ENCODE peak calls at places on chromosomes 5 and 9, in nine cellular contexts. One of them, this sample, is unnamed.

GRCh38 chr5:133232011-133232410 is 180.2 kb downstream of the HSPA4 start:
- DNase-seq in GM23338: no peak
- DNase-seq in activated CD8-positive, alpha-beta memory T cell treated with anti-CD3 and anti-CD28 coated beads, Interleukin-2, amount 50 U/mL, for 48 hours: no peak
- DNase-seq in chondrocyte: no peak
- DNase-seq in activated T-cell treated with anti-CD3 and anti-CD28 coated beads for 1 hour: no peak
- DNase-seq in HCT116: no peak
- DNase-seq in activated B cell treated with CpG ODN at 0.5 μM for 24 hours: no peak
- DNase-seq in B cell: no peak
- DNase-seq in Caco-2: no peak
- DNase-seq in this sample: no peak

GRCh38 chr9:137454145-137454505 is 5.0 kb downstream of the NSMF start:
- DNase-seq in GM23338: peak; percentile 79
- DNase-seq in HCT116: no peak
- DNase-seq in chondrocyte: no peak
- DNase-seq in activated CD8-positive, alpha-beta memory T cell treated with anti-CD3 and anti-CD28 coated beads, Interleukin-2, amount 50 U/mL, for 48 hours: peak; percentile 74
- DNase-seq in Caco-2: no peak
- DNase-seq in activated B cell treated with CpG ODN at 0.5 μM for 24 hours: peak; percentile 57
- DNase-seq in B cell: peak; percentile 81
- DNase-seq in activated T-cell treated with anti-CD3 and anti-CD28 coated beads for 1 hour: no peak
- DNase-seq in this sample: no peak

GRCh38 chr9:105073147-105073546 is 145.2 kb upstream of the ABCA1 start:
- DNase-seq in Caco-2: no peak
- DNase-seq in B cell: no peak
- DNase-seq in HCT116: no peak
- DNase-seq in activated CD8-positive, alpha-beta memory T cell treated with anti-CD3 and anti-CD28 coated beads, Interleukin-2, amount 50 U/mL, for 48 hours: no peak
- DNase-seq in GM23338: no peak
- DNase-seq in activated B cell treated with CpG ODN at 0.5 μM for 24 hours: no peak
- DNase-seq in chondrocyte: no peak
- DNase-seq in activated T-cell treated with anti-CD3 and anti-CD28 coated beads for 1 hour: no peak
- DNase-seq in this sample: no peak

GRCh38 chr9:98530275-98530674 is 178.5 kb downstream of the GABBR2 start:
- DNase-seq in activated B cell treated with CpG ODN at 0.5 μM for 24 hours: no peak
- DNase-seq in HCT116: no peak
- DNase-seq in B cell: no peak
- DNase-seq in chondrocyte: no peak
- DNase-seq in GM23338: no peak
- DNase-seq in activated CD8-positive, alpha-beta memory T cell treated with anti-CD3 and anti-CD28 coated beads, Interleukin-2, amount 50 U/mL, for 48 hours: no peak
- DNase-seq in activated T-cell treated with anti-CD3 and anti-CD28 coated beads for 1 hour: no peak
- DNase-seq in Caco-2: no peak
- DNase-seq in this sample: no peak

GRCh38 chr5:31197183-31197582 is 3.7 kb downstream of the CDH6 start:
- DNase-seq in activated B cell treated with CpG ODN at 0.5 μM for 24 hours: no peak
- DNase-seq in Caco-2: no peak
- DNase-seq in GM23338: no peak
- DNase-seq in HCT116: no peak
- DNase-seq in activated T-cell treated with anti-CD3 and anti-CD28 coated beads for 1 hour: no peak
- DNase-seq in chondrocyte: no peak
- DNase-seq in activated CD8-positive, alpha-beta memory T cell treated with anti-CD3 and anti-CD28 coated beads, Interleukin-2, amount 50 U/mL, for 48 hours: no peak
- DNase-seq in B cell: no peak
- DNase-seq in this sample: no peak

GRCh38 chr9:69463497-69464068 is 138.6 kb downstream of the ENTREP1 start:
- DNase-seq in activated B cell treated with CpG ODN at 0.5 μM for 24 hours: no peak
- DNase-seq in B cell: no peak
- DNase-seq in Caco-2: no peak
- DNase-seq in HCT116: no peak
- DNase-seq in GM23338: peak; percentile 17
- DNase-seq in activated CD8-positive, alpha-beta memory T cell treated with anti-CD3 and anti-CD28 coated beads, Interleukin-2, amount 50 U/mL, for 48 hours: no peak
- DNase-seq in chondrocyte: no peak
- DNase-seq in activated T-cell treated with anti-CD3 and anti-CD28 coated beads for 1 hour: no peak
- DNase-seq in this sample: no peak

GRCh38 chr9:24041294-24041693 is 215.3 kb upstream of the ELAVL2 start:
- DNase-seq in HCT116: no peak
- DNase-seq in activated CD8-positive, alpha-beta memory T cell treated with anti-CD3 and anti-CD28 coated beads, Interleukin-2, amount 50 U/mL, for 48 hours: no peak
- DNase-seq in Caco-2: peak; percentile 0
- DNase-seq in B cell: no peak
- DNase-seq in GM23338: no peak
- DNase-seq in chondrocyte: no peak
- DNase-seq in activated T-cell treated with anti-CD3 and anti-CD28 coated beads for 1 hour: no peak
- DNase-seq in activated B cell treated with CpG ODN at 0.5 μM for 24 hours: no peak
- DNase-seq in this sample: no peak

GRCh38 chr9:28741459-28741858 is 1168.2 kb upstream of the C9orf72 start:
- DNase-seq in activated T-cell treated with anti-CD3 and anti-CD28 coated beads for 1 hour: no peak
- DNase-seq in activated B cell treated with CpG ODN at 0.5 μM for 24 hours: no peak
- DNase-seq in HCT116: no peak
- DNase-seq in B cell: no peak
- DNase-seq in Caco-2: no peak
- DNase-seq in chondrocyte: no peak
- DNase-seq in GM23338: no peak
- DNase-seq in activated CD8-positive, alpha-beta memory T cell treated with anti-CD3 and anti-CD28 coated beads, Interleukin-2, amount 50 U/mL, for 48 hours: no peak
- DNase-seq in this sample: no peak

GRCh38 chr5:173890195-173890951 is 2.2 kb downstream of the CPEB4 start:
- DNase-seq in activated CD8-positive, alpha-beta memory T cell treated with anti-CD3 and anti-CD28 coated beads, Interleukin-2, amount 50 U/mL, for 48 hours: no peak
- DNase-seq in B cell: peak; percentile 6
- DNase-seq in Caco-2: no peak
- DNase-seq in GM23338: peak; percentile 56
- DNase-seq in HCT116: no peak
- DNase-seq in activated B cell treated with CpG ODN at 0.5 μM for 24 hours: no peak
- DNase-seq in activated T-cell treated with anti-CD3 and anti-CD28 coated beads for 1 hour: no peak
- DNase-seq in chondrocyte: no peak
- DNase-seq in this sample: peak; percentile 52

GRCh38 chr5:6660704-6661103 is 27.5 kb downstream of the SRD5A1 start:
- DNase-seq in GM23338: no peak
- DNase-seq in Caco-2: no peak
- DNase-seq in activated T-cell treated with anti-CD3 and anti-CD28 coated beads for 1 hour: no peak
- DNase-seq in HCT116: no peak
- DNase-seq in B cell: peak; percentile 60
- DNase-seq in activated CD8-positive, alpha-beta memory T cell treated with anti-CD3 and anti-CD28 coated beads, Interleukin-2, amount 50 U/mL, for 48 hours: no peak
- DNase-seq in chondrocyte: no peak
- DNase-seq in activated B cell treated with CpG ODN at 0.5 μM for 24 hours: no peak
- DNase-seq in this sample: no peak

GRCh38 chr5:135553688-135554462 is 18.1 kb upstream of the NEUROG1 start:
- DNase-seq in GM23338: peak; percentile 78
- DNase-seq in activated T-cell treated with anti-CD3 and anti-CD28 coated beads for 1 hour: no peak
- DNase-seq in HCT116: peak; percentile 43
- DNase-seq in chondrocyte: no peak
- DNase-seq in activated CD8-positive, alpha-beta memory T cell treated with anti-CD3 and anti-CD28 coated beads, Interleukin-2, amount 50 U/mL, for 48 hours: no peak
- DNase-seq in Caco-2: peak; percentile 71
- DNase-seq in activated B cell treated with CpG ODN at 0.5 μM for 24 hours: no peak
- DNase-seq in B cell: no peak
- DNase-seq in this sample: no peak

GRCh38 chr5:133698259-133698554 is 85.9 kb upstream of the FSTL4 start:
- DNase-seq in activated T-cell treated with anti-CD3 and anti-CD28 coated beads for 1 hour: no peak
- DNase-seq in chondrocyte: no peak
- DNase-seq in activated CD8-positive, alpha-beta memory T cell treated with anti-CD3 and anti-CD28 coated beads, Interleukin-2, amount 50 U/mL, for 48 hours: no peak
- DNase-seq in activated B cell treated with CpG ODN at 0.5 μM for 24 hours: no peak
- DNase-seq in HCT116: no peak
- DNase-seq in GM23338: no peak
- DNase-seq in B cell: no peak
- DNase-seq in Caco-2: no peak
- DNase-seq in this sample: no peak

GRCh38 chr9:8778356-8778755 is 978.8 kb upstream of the DMAC1 start:
- DNase-seq in chondrocyte: no peak
- DNase-seq in activated T-cell treated with anti-CD3 and anti-CD28 coated beads for 1 hour: no peak
- DNase-seq in B cell: no peak
- DNase-seq in activated CD8-positive, alpha-beta memory T cell treated with anti-CD3 and anti-CD28 coated beads, Interleukin-2, amount 50 U/mL, for 48 hours: no peak
- DNase-seq in Caco-2: no peak
- DNase-seq in HCT116: no peak
- DNase-seq in activated B cell treated with CpG ODN at 0.5 μM for 24 hours: no peak
- DNase-seq in GM23338: no peak
- DNase-seq in this sample: no peak

GRCh38 chr5:4905674-4906528 is 234.2 kb upstream of the ADAMTS16 start:
- DNase-seq in activated B cell treated with CpG ODN at 0.5 μM for 24 hours: no peak
- DNase-seq in B cell: no peak
- DNase-seq in HCT116: no peak
- DNase-seq in chondrocyte: no peak
- DNase-seq in Caco-2: peak; percentile 11
- DNase-seq in GM23338: peak; percentile 71
- DNase-seq in activated CD8-positive, alpha-beta memory T cell treated with anti-CD3 and anti-CD28 coated beads, Interleukin-2, amount 50 U/mL, for 48 hours: no peak
- DNase-seq in activated T-cell treated with anti-CD3 and anti-CD28 coated beads for 1 hour: no peak
- DNase-seq in this sample: no peak

GRCh38 chr9:121883281-121884056 is 209.6 kb downstream of the TTLL11 start:
- DNase-seq in HCT116: no peak
- DNase-seq in activated T-cell treated with anti-CD3 and anti-CD28 coated beads for 1 hour: no peak
- DNase-seq in Caco-2: no peak
- DNase-seq in chondrocyte: no peak
- DNase-seq in B cell: no peak
- DNase-seq in GM23338: no peak
- DNase-seq in activated B cell treated with CpG ODN at 0.5 μM for 24 hours: no peak
- DNase-seq in activated CD8-positive, alpha-beta memory T cell treated with anti-CD3 and anti-CD28 coated beads, Interleukin-2, amount 50 U/mL, for 48 hours: no peak
- DNase-seq in this sample: no peak

GRCh38 chr5:135174315-135175096 is 140.5 kb upstream of the PITX1 start:
- DNase-seq in HCT116: no peak
- DNase-seq in GM23338: peak; percentile 69
- DNase-seq in B cell: no peak
- DNase-seq in activated B cell treated with CpG ODN at 0.5 μM for 24 hours: no peak
- DNase-seq in chondrocyte: no peak
- DNase-seq in activated CD8-positive, alpha-beta memory T cell treated with anti-CD3 and anti-CD28 coated beads, Interleukin-2, amount 50 U/mL, for 48 hours: no peak
- DNase-seq in activated T-cell treated with anti-CD3 and anti-CD28 coated beads for 1 hour: no peak
- DNase-seq in Caco-2: no peak
- DNase-seq in this sample: no peak

GRCh38 chr9:36174271-36174670 is 5.1 kb downstream of the CCIN start:
- DNase-seq in activated B cell treated with CpG ODN at 0.5 μM for 24 hours: no peak
- DNase-seq in HCT116: no peak
- DNase-seq in B cell: no peak
- DNase-seq in GM23338: no peak
- DNase-seq in activated CD8-positive, alpha-beta memory T cell treated with anti-CD3 and anti-CD28 coated beads, Interleukin-2, amount 50 U/mL, for 48 hours: no peak
- DNase-seq in chondrocyte: no peak
- DNase-seq in activated T-cell treated with anti-CD3 and anti-CD28 coated beads for 1 hour: no peak
- DNase-seq in Caco-2: no peak
- DNase-seq in this sample: no peak

GRCh38 chr9:81035171-81035570 is 654.2 kb downstream of the TLE1 start:
- DNase-seq in B cell: no peak
- DNase-seq in activated B cell treated with CpG ODN at 0.5 μM for 24 hours: no peak
- DNase-seq in chondrocyte: no peak
- DNase-seq in HCT116: no peak
- DNase-seq in Caco-2: no peak
- DNase-seq in GM23338: no peak
- DNase-seq in activated T-cell treated with anti-CD3 and anti-CD28 coated beads for 1 hour: no peak
- DNase-seq in activated CD8-positive, alpha-beta memory T cell treated with anti-CD3 and anti-CD28 coated beads, Interleukin-2, amount 50 U/mL, for 48 hours: no peak
- DNase-seq in this sample: no peak

GRCh38 chr9:70010015-70010414 is 33.6 kb upstream of the MAMDC2 start:
- DNase-seq in chondrocyte: no peak
- DNase-seq in activated CD8-positive, alpha-beta memory T cell treated with anti-CD3 and anti-CD28 coated beads, Interleukin-2, amount 50 U/mL, for 48 hours: no peak
- DNase-seq in GM23338: no peak
- DNase-seq in HCT116: no peak
- DNase-seq in activated T-cell treated with anti-CD3 and anti-CD28 coated beads for 1 hour: no peak
- DNase-seq in Caco-2: no peak
- DNase-seq in B cell: no peak
- DNase-seq in activated B cell treated with CpG ODN at 0.5 μM for 24 hours: no peak
- DNase-seq in this sample: no peak

GRCh38 chr9:84940294-84940693 is 270.8 kb downstream of the NTRK2 start:
- DNase-seq in GM23338: no peak
- DNase-seq in B cell: no peak
- DNase-seq in activated T-cell treated with anti-CD3 and anti-CD28 coated beads for 1 hour: no peak
- DNase-seq in chondrocyte: no peak
- DNase-seq in HCT116: no peak
- DNase-seq in activated B cell treated with CpG ODN at 0.5 μM for 24 hours: no peak
- DNase-seq in Caco-2: no peak
- DNase-seq in activated CD8-positive, alpha-beta memory T cell treated with anti-CD3 and anti-CD28 coated beads, Interleukin-2, amount 50 U/mL, for 48 hours: no peak
- DNase-seq in this sample: no peak

GRCh38 chr5:9898319-9898718 is 268.2 kb upstream of the TAS2R1 start:
- DNase-seq in B cell: no peak
- DNase-seq in activated CD8-positive, alpha-beta memory T cell treated with anti-CD3 and anti-CD28 coated beads, Interleukin-2, amount 50 U/mL, for 48 hours: no peak
- DNase-seq in Caco-2: peak; percentile 49
- DNase-seq in chondrocyte: no peak
- DNase-seq in activated T-cell treated with anti-CD3 and anti-CD28 coated beads for 1 hour: no peak
- DNase-seq in GM23338: peak; percentile 66
- DNase-seq in activated B cell treated with CpG ODN at 0.5 μM for 24 hours: no peak
- DNase-seq in HCT116: peak; percentile 8
- DNase-seq in this sample: peak; percentile 5